ENCODE peak calls at places on chromosomes 12 and 14, in six cellular contexts. I is COR-L47; D is stimulated activated CD8-positive, alpha-beta memory T cell treated with anti-CD3 and anti-CD28 coated beads, Interleukin-15, amount 100 ng/mL, for 48 hours; R is transverse colon; O is Calu3; B is WTC11. G is an unnamed sample.

GRCh38 chr12:42468341-42468821 is 121.2 kb downstream of the PRICKLE1 start:
- DNase-seq in D (no peak), R (peak; percentile 21), I (no peak), B (no peak), O (no peak), G (no peak)

GRCh38 chr12:97308576-97309198 is 153.9 kb upstream of the RMST start:
- DNase-seq in R (no peak), O (peak; percentile 35), D (no peak), I (peak; percentile 34), B (no peak), G (peak; percentile 46)

GRCh38 chr12:130224613-130225012 is 62.3 kb downstream of the FZD10 start:
- DNase-seq in O (no peak), D (no peak), I (no peak), B (no peak), R (no peak), G (no peak)

GRCh38 chr12:108498136-108498535 is 16.9 kb upstream of the FICD start:
- DNase-seq in R (no peak), O (no peak), D (no peak), I (no peak), B (no peak), G (no peak)

GRCh38 chr14:26709019-26709418 is 111.2 kb upstream of the NOVA1 start:
- DNase-seq in R (no peak), B (no peak), O (no peak), I (no peak), D (no peak), G (no peak)

GRCh38 chr14:90535556-90535930 is 138.7 kb downstream of the CALM1 start:
- DNase-seq in I (no peak), B (no peak), D (no peak), O (no peak), R (no peak), G (no peak)

GRCh38 chr12:8644345-8645248 is 18.0 kb downstream of the MFAP5 start:
- DNase-seq in I (no peak), O (no peak), D (peak; percentile 56), R (no peak), B (no peak), G (peak; percentile 43)

GRCh38 chr14:70701610-70702009 is 59.9 kb downstream of the TTC9 start:
- DNase-seq in B (no peak), R (no peak), I (no peak), D (no peak), O (no peak), G (no peak)

GRCh38 chr12:24045816-24046257 is 96.4 kb upstream of the SOX5 start:
- DNase-seq in O (no peak), R (no peak), D (no peak), B (no peak), I (no peak), G (no peak)

GRCh38 chr12:105233045-105233905 is 2.7 kb downstream of the APPL2 start:
- DNase-seq in I (no peak), R (no peak), D (no peak), O (no peak), B (no peak), G (peak; percentile 56)

GRCh38 chr14:32934891-32935633 is 3.6 kb upstream of the NPAS3 start:
- DNase-seq in O (no peak), I (no peak), D (no peak), R (no peak), B (peak; percentile 36), G (no peak)

GRCh38 chr12:104604070-104604994 is 147.6 kb downstream of the CHST11 start:
- DNase-seq in I (no peak), D (peak; percentile 43), B (no peak), O (peak; percentile 69), R (peak; percentile 47), G (peak; percentile 44)

GRCh38 chr14:97490521-97491070 is 693.4 kb downstream of the VRK1 start:
- DNase-seq in I (no peak), R (no peak), O (no peak), B (no peak), D (no peak), G (no peak)

GRCh38 chr14:54206477-54206876 is 190.3 kb upstream of the CDKN3 start:
- DNase-seq in D (no peak), R (no peak), I (no peak), B (no peak), O (peak; percentile 6), G (peak; percentile 10)

GRCh38 chr12:86290615-86291014 is 34.4 kb upstream of the MGAT4C start:
- DNase-seq in R (no peak), D (no peak), I (no peak), B (no peak), O (no peak), G (no peak)

GRCh38 chr12:17609152-17609551 is 480.8 kb downstream of the RERGL start:
- DNase-seq in B (no peak), R (no peak), O (no peak), I (no peak), D (no peak), G (no peak)

GRCh38 chr12:96140110-96140509 is 54.1 kb upstream of the ELK3 start:
- DNase-seq in D (no peak), I (no peak), O (no peak), R (no peak), B (no peak), G (no peak)

GRCh38 chr14:73503648-73504047 is 12.9 kb downstream of the RIOX1 start:
- DNase-seq in O (no peak), I (no peak), B (no peak), D (no peak), R (no peak), G (no peak)

GRCh38 chr12:103779410-103780092 is 61.5 kb downstream of the NT5DC3 start:
- DNase-seq in B (no peak), D (no peak), O (no peak), I (no peak), R (no peak), G (no peak)

GRCh38 chr14:77565289-77566081 is 51.0 kb downstream of the SPTLC2 start:
- DNase-seq in O (no peak), D (no peak), B (no peak), R (no peak), I (no peak), G (no peak)

GRCh38 chr12:3795096-3795799 is 42.3 kb upstream of the CRACR2A start:
- DNase-seq in O (no peak), D (no peak), B (no peak), R (no peak), I (peak; percentile 17), G (no peak)

GRCh38 chr14:35829449-35829848 is 3.3 kb downstream of the BRMS1L start:
- DNase-seq in R (no peak), D (no peak), B (no peak), O (no peak), I (no peak), G (no peak)

G was measured in small intestine.